ENCODE peak calls at places on chromosomes 5 and 9, in nine cellular contexts. One of them, this sample, is unnamed.

GRCh38 chr5:102971693-102972293 is 148.1 kb downstream of the GIN1 start:
- DNase-seq in A549: peak
- DNase-seq in lower leg skin: no peak
- DNase-seq in Peyer's patch: no peak
- DNase-seq in fibroblast of villous mesenchyme: peak
- DNase-seq in GM12878: no peak
- DNase-seq in left lung: no peak
- DNase-seq in PC-9: no peak
- DNase-seq in fibroblast of pulmonary artery: peak
- DNase-seq in this sample: peak

GRCh38 chr9:68931821-68932220 is 82.1 kb downstream of the PRKACG start:
- DNase-seq in A549: no peak
- DNase-seq in lower leg skin: no peak
- DNase-seq in Peyer's patch: no peak
- DNase-seq in fibroblast of villous mesenchyme: no peak
- DNase-seq in GM12878: no peak
- DNase-seq in left lung: no peak
- DNase-seq in PC-9: no peak
- DNase-seq in fibroblast of pulmonary artery: no peak
- DNase-seq in this sample: no peak

GRCh38 chr5:181186022-181186421 is 19.0 kb downstream of the TRIM7 start:
- DNase-seq in A549: no peak
- DNase-seq in lower leg skin: no peak
- DNase-seq in Peyer's patch: no peak
- DNase-seq in fibroblast of villous mesenchyme: no peak
- DNase-seq in GM12878: no peak
- DNase-seq in left lung: no peak
- DNase-seq in PC-9: no peak
- DNase-seq in fibroblast of pulmonary artery: no peak
- DNase-seq in this sample: no peak

GRCh38 chr9:91186311-91187101 is 175.2 kb downstream of the AUH start:
- DNase-seq in A549: no peak
- DNase-seq in lower leg skin: no peak
- DNase-seq in Peyer's patch: no peak
- DNase-seq in fibroblast of villous mesenchyme: no peak
- DNase-seq in GM12878: no peak
- DNase-seq in left lung: no peak
- DNase-seq in PC-9: peak
- DNase-seq in fibroblast of pulmonary artery: no peak
- DNase-seq in this sample: no peak

GRCh38 chr5:97839338-97840081 is 656.5 kb upstream of the RIOK2 start:
- DNase-seq in A549: no peak
- DNase-seq in lower leg skin: no peak
- DNase-seq in Peyer's patch: no peak
- DNase-seq in fibroblast of villous mesenchyme: peak
- DNase-seq in GM12878: no peak
- DNase-seq in left lung: no peak
- DNase-seq in PC-9: no peak
- DNase-seq in fibroblast of pulmonary artery: peak
- DNase-seq in this sample: peak

GRCh38 chr5:61802456-61802855 is 470.4 kb downstream of the ZSWIM6 start:
- DNase-seq in A549: no peak
- DNase-seq in lower leg skin: no peak
- DNase-seq in Peyer's patch: no peak
- DNase-seq in fibroblast of villous mesenchyme: no peak
- DNase-seq in GM12878: no peak
- DNase-seq in left lung: no peak
- DNase-seq in PC-9: no peak
- DNase-seq in fibroblast of pulmonary artery: no peak
- DNase-seq in this sample: no peak

GRCh38 chr5:127290019-127290945 is at the start of gene MEGF10:
- DNase-seq in A549: peak
- DNase-seq in lower leg skin: no peak
- DNase-seq in Peyer's patch: no peak
- DNase-seq in fibroblast of villous mesenchyme: peak
- DNase-seq in GM12878: no peak
- DNase-seq in left lung: no peak
- DNase-seq in PC-9: peak
- DNase-seq in fibroblast of pulmonary artery: peak
- DNase-seq in this sample: peak

GRCh38 chr5:158754018-158754514 is 345.6 kb downstream of the EBF1 start:
- DNase-seq in A549: no peak
- DNase-seq in lower leg skin: no peak
- DNase-seq in Peyer's patch: no peak
- DNase-seq in fibroblast of villous mesenchyme: peak
- DNase-seq in GM12878: no peak
- DNase-seq in left lung: no peak
- DNase-seq in PC-9: no peak
- DNase-seq in fibroblast of pulmonary artery: peak
- DNase-seq in this sample: peak

GRCh38 chr5:176876506-176877431 is 22.4 kb downstream of the HK3 start:
- DNase-seq in A549: no peak
- DNase-seq in lower leg skin: no peak
- DNase-seq in Peyer's patch: no peak
- DNase-seq in fibroblast of villous mesenchyme: no peak
- DNase-seq in GM12878: no peak
- DNase-seq in left lung: no peak
- DNase-seq in PC-9: no peak
- DNase-seq in fibroblast of pulmonary artery: no peak
- DNase-seq in this sample: no peak

GRCh38 chr9:137575725-137576411 is 2.9 kb downstream of the DPH7 start:
- DNase-seq in A549: no peak
- DNase-seq in lower leg skin: no peak
- DNase-seq in Peyer's patch: no peak
- DNase-seq in fibroblast of villous mesenchyme: no peak
- DNase-seq in GM12878: peak
- DNase-seq in left lung: no peak
- DNase-seq in PC-9: no peak
- DNase-seq in fibroblast of pulmonary artery: no peak
- DNase-seq in this sample: no peak
- TF ChIP-seq CTCF in A549: no peak
- TF ChIP-seq CTCF in lower leg skin: no peak
- TF ChIP-seq CTCF in Peyer's patch: no peak
- TF ChIP-seq CTCF in fibroblast of villous mesenchyme: no peak
- TF ChIP-seq CTCF in GM12878: peak
- TF ChIP-seq CTCF in left lung: no peak
- TF ChIP-seq CTCF in PC-9: no peak
- TF ChIP-seq CTCF in fibroblast of pulmonary artery: no peak
- TF ChIP-seq CTCF in this sample: no peak

GRCh38 chr9:71213633-71214032 is 92.2 kb upstream of the TRPM3 start:
- DNase-seq in A549: no peak
- DNase-seq in lower leg skin: no peak
- DNase-seq in Peyer's patch: no peak
- DNase-seq in fibroblast of villous mesenchyme: no peak
- DNase-seq in GM12878: no peak
- DNase-seq in left lung: no peak
- DNase-seq in PC-9: no peak
- DNase-seq in fibroblast of pulmonary artery: no peak
- DNase-seq in this sample: peak
- H3K4me3 ChIP-seq in A549: no peak
- H3K4me3 ChIP-seq in lower leg skin: no peak
- H3K4me3 ChIP-seq in Peyer's patch: no peak
- H3K4me3 ChIP-seq in fibroblast of villous mesenchyme: no peak
- H3K4me3 ChIP-seq in GM12878: no peak
- H3K4me3 ChIP-seq in left lung: no peak
- H3K4me3 ChIP-seq in PC-9: no peak
- H3K4me3 ChIP-seq in fibroblast of pulmonary artery: no peak
- H3K4me3 ChIP-seq in this sample: no peak

DNA sequence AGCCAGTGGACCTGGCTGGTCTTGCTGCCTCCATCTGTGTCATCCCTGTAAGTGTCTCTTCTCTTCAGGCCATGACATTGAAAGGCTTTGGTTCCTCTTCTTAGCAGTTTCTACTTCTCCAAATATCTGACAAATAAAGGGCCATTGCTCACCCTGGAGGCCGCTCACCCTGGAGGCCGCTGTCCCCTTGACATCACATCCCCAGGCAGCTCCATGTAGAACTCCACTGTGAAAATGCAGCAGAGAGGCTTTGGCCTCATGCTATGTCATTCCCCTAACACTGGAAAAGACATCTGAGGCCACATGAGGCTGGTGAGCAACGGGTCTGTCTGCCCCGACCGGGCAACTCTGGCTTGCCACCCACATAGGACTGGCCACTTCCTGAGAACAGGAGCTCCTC is 55.5 kb downstream of the GADD45G start:
- DNase-seq in A549: no peak
- DNase-seq in lower leg skin: no peak
- DNase-seq in Peyer's patch: no peak
- DNase-seq in fibroblast of villous mesenchyme: no peak
- DNase-seq in GM12878: no peak
- DNase-seq in left lung: no peak
- DNase-seq in PC-9: no peak
- DNase-seq in fibroblast of pulmonary artery: no peak
- DNase-seq in this sample: no peak
- TF ChIP-seq CTCF in A549: no peak
- TF ChIP-seq CTCF in lower leg skin: no peak
- TF ChIP-seq CTCF in Peyer's patch: no peak
- TF ChIP-seq CTCF in fibroblast of villous mesenchyme: no peak
- TF ChIP-seq CTCF in GM12878: no peak
- TF ChIP-seq CTCF in left lung: no peak
- TF ChIP-seq CTCF in PC-9: no peak
- TF ChIP-seq CTCF in fibroblast of pulmonary artery: no peak
- TF ChIP-seq CTCF in this sample: no peak

GRCh38 chr9:72675586-72675985 is 154.2 kb downstream of the TMC1 start:
- DNase-seq in A549: no peak
- DNase-seq in lower leg skin: no peak
- DNase-seq in Peyer's patch: no peak
- DNase-seq in fibroblast of villous mesenchyme: no peak
- DNase-seq in GM12878: no peak
- DNase-seq in left lung: no peak
- DNase-seq in PC-9: peak
- DNase-seq in fibroblast of pulmonary artery: peak
- DNase-seq in this sample: peak

GRCh38 chr9:72680593-72681317 is 159.3 kb downstream of the TMC1 start:
- DNase-seq in A549: no peak
- DNase-seq in lower leg skin: no peak
- DNase-seq in Peyer's patch: no peak
- DNase-seq in fibroblast of villous mesenchyme: no peak
- DNase-seq in GM12878: no peak
- DNase-seq in left lung: no peak
- DNase-seq in PC-9: no peak
- DNase-seq in fibroblast of pulmonary artery: no peak
- DNase-seq in this sample: no peak

GRCh38 chr9:72674961-72675360 is 153.6 kb downstream of the TMC1 start:
- DNase-seq in A549: no peak
- DNase-seq in lower leg skin: no peak
- DNase-seq in Peyer's patch: no peak
- DNase-seq in fibroblast of villous mesenchyme: no peak
- DNase-seq in GM12878: no peak
- DNase-seq in left lung: no peak
- DNase-seq in PC-9: no peak
- DNase-seq in fibroblast of pulmonary artery: no peak
- DNase-seq in this sample: no peak
- H3K4me3 ChIP-seq in A549: no peak
- H3K4me3 ChIP-seq in lower leg skin: no peak
- H3K4me3 ChIP-seq in Peyer's patch: no peak
- H3K4me3 ChIP-seq in fibroblast of villous mesenchyme: no peak
- H3K4me3 ChIP-seq in GM12878: no peak
- H3K4me3 ChIP-seq in left lung: no peak
- H3K4me3 ChIP-seq in PC-9: no peak
- H3K4me3 ChIP-seq in fibroblast of pulmonary artery: no peak
- H3K4me3 ChIP-seq in this sample: no peak

DNA sequence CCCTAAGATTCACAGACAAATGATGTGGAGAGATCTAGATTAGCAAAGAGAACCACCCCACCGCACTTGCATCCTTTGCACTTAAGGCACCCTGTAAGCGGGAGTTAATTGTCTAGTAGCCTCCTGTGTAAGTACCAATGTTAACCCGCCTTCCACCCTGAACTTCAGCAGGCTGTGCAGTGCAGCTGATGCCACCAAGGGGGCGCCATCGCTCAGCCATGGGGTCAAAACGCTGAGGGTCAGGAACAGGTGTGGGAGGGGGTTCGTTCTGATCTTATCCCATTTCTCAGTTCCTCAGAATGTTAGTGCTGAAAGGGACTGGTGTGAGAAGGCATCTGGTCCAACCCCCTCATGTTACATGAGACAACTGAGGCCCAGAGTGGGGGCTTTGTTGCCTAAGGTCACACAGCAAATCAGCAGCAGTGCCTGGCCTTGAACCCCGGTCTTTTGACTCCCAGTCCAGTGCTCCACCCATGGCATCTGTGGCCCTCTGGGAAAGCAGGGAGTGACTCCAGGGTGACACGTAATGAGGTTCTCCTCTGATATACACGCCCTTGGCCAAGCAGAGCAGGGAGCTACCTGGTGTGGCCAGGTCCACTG is 57.3 kb downstream of the CYFIP2 start:
- DNase-seq in A549: no peak
- DNase-seq in lower leg skin: no peak
- DNase-seq in Peyer's patch: no peak
- DNase-seq in fibroblast of villous mesenchyme: no peak
- DNase-seq in GM12878: no peak
- DNase-seq in left lung: no peak
- DNase-seq in PC-9: no peak
- DNase-seq in fibroblast of pulmonary artery: no peak
- DNase-seq in this sample: no peak
- TF ChIP-seq CTCF in A549: no peak
- TF ChIP-seq CTCF in lower leg skin: no peak
- TF ChIP-seq CTCF in Peyer's patch: no peak
- TF ChIP-seq CTCF in fibroblast of villous mesenchyme: no peak
- TF ChIP-seq CTCF in GM12878: peak
- TF ChIP-seq CTCF in left lung: no peak
- TF ChIP-seq CTCF in PC-9: peak
- TF ChIP-seq CTCF in fibroblast of pulmonary artery: peak
- TF ChIP-seq CTCF in this sample: peak

This sample was measured in choroid plexus epithelial cell.